ENCODE peak calls at places on chromosomes 6 and 20, in ten cellular contexts. S is CD8-positive, alpha-beta memory T cell; Y is CD4-positive, CD25-positive, alpha-beta regulatory T cell; C is adipocyte; F is fibroblast of lung; U is SJSA1; B is breast epithelium; O is uterus; P is PC-3; I is stomach. T is an unnamed sample. For H3K4me1 and H3K27me3, the result is how much of the 10 kb centered on the place peaks cover.

GRCh38 chr6:106974337-106974998 is at the start of gene CD24:
- DNase-seq in U (peak), C (no peak), B (peak), Y (no peak), S (no peak), O (no peak), F (peak), P (peak), I (peak), T (peak)

GRCh38 chr6:44789790-44790189 is 402.3 kb downstream of the CDC5L start:
- DNase-seq in P (no peak), Y (no peak), U (no peak), F (no peak), O (no peak), S (no peak), B (no peak), I (no peak), C (no peak), T (no peak)

GRCh38 chr6:24910850-24911712 is 24.7 kb downstream of the RIPOR2 start:
- DNase-seq in I (peak), O (peak), C (peak), P (peak), U (peak), Y (peak), B (no peak), S (peak), F (peak), T (no peak)

GRCh38 chr20:40938020-40938419 is 90.6 kb upstream of the TOP1 start:
- DNase-seq in O (no peak), Y (no peak), U (no peak), C (no peak), F (no peak), S (no peak), P (no peak), I (no peak), B (no peak), T (no peak)

GRCh38 chr6:75943381-75943780 is 129.1 kb downstream of the IMPG1 start:
- DNase-seq in F (no peak), P (no peak), B (no peak), Y (no peak), C (no peak), U (no peak), S (no peak), I (no peak), O (no peak), T (no peak)

GRCh38 chr6:21846541-21847451 is 253.2 kb downstream of the SOX4 start:
- DNase-seq in F (peak), S (no peak), B (no peak), O (no peak), Y (no peak), P (peak), C (no peak), U (no peak), I (no peak), T (peak)

GRCh38 chr6:14596410-14596809 is 478.8 kb downstream of the CD83 start:
- DNase-seq in U (no peak), P (peak), O (no peak), F (peak), Y (no peak), I (peak), S (no peak), B (no peak), C (no peak), T (no peak)

GRCh38 chr6:13378669-13379590 is 50.6 kb upstream of the TBC1D7 start:
- DNase-seq in Y (no peak), P (peak), U (no peak), F (no peak), O (no peak), B (peak), C (no peak), I (peak), S (no peak), T (no peak)

GRCh38 chr6:168034537-168034936 is 37.1 kb downstream of the KIF25 start:
- DNase-seq in Y (no peak), F (no peak), C (no peak), O (no peak), U (no peak), S (no peak), P (no peak), I (no peak), B (no peak), T (no peak)

GRCh38 chr6:3175742-3176321 is 18.5 kb upstream of the TUBB2A start:
- DNase-seq in O (no peak), Y (no peak), S (no peak), F (no peak), I (no peak), P (peak), C (no peak), B (no peak), U (no peak), T (no peak)

GRCh38 chr6:146890644-146891434 is 292.1 kb downstream of the ADGB start:
- DNase-seq in U (no peak), S (no peak), Y (no peak), P (no peak), F (peak), O (no peak), B (no peak), C (no peak), I (no peak), T (no peak)

GRCh38 chr6:33213166-33213988 is 5.1 kb downstream of the RING1 start:
- DNase-seq in C (peak), O (no peak), U (no peak), B (no peak), P (no peak), Y (no peak), I (no peak), F (no peak), S (no peak), T (no peak)

GRCh38 chr20:8454137-8454712 is 322.2 kb downstream of the PLCB1 start:
- DNase-seq in P (peak), Y (no peak), U (peak), C (peak), S (no peak), B (no peak), I (no peak), O (no peak), F (peak), T (peak)

DNA sequence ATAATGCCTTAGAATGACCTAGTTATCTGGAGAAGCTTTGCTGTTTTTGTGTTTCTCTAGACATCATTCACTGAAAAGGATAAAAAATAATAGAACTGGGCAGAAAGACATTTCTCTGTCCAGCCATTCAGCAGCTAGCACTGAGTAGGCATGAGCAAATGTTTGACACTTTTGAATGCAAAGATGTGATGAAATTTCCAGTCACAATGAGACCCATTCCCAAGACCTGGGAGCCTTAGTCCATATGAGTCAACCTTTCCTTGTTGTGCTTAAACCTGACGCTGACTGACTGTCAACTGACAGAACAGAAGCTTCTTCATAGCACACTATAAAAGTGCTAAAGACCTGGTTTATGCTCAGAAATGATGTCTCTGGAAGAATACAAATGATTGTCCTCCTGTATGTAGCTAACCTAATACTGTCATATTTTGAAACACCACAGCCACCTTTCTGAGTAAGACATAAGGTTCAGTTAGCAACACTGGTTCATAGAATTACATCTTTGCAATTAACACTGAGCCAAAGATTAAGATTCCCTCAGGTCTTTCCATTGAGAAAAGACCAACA is 17.1 kb downstream of the RALGAPA2 start:
- DNase-seq in S (no peak), I (no peak), O (no peak), C (no peak), P (no peak), Y (no peak), U (no peak), B (no peak), F (no peak), T (no peak)
- H3K4me1 ChIP-seq in S (under half), I (half or more), O (under half), C (under half), P (under half), Y (under half), U (under half), B (under half), F (under half), T (under half)

GRCh38 chr20:44040202-44040915 is 125.7 kb downstream of the TOX2 start:
- DNase-seq in I (no peak), F (no peak), U (no peak), Y (no peak), S (no peak), B (no peak), C (no peak), O (no peak), P (no peak), T (no peak)
- H3K27me3 ChIP-seq in I (under half), F (under half), U (under half), Y (under half), S (under half), B (under half), C (under half), O (under half), P (under half), T (under half)

GRCh38 chr20:61983965-61984364 is 81.7 kb downstream of the TAF4 start:
- DNase-seq in C (no peak), P (no peak), B (no peak), Y (no peak), O (no peak), U (no peak), I (no peak), S (no peak), F (no peak), T (no peak)
- H3K4me1 ChIP-seq in C (under half), P (under half), B (under half), Y (under half), O (under half), U (under half), I (under half), S (under half), F (under half), T (under half)

GRCh38 chr20:1121439-1121838 is 3.0 kb downstream of the PSMF1 start:
- DNase-seq in I (no peak), Y (no peak), C (no peak), U (no peak), B (no peak), F (no peak), P (no peak), O (no peak), S (no peak), T (no peak)
- H3K27me3 ChIP-seq in I (under half), Y (under half), C (under half), U (under half), B (under half), F (under half), P (under half), O (under half), S (under half), T (under half)

GRCh38 chr20:24743641-24744040 is 205.4 kb upstream of the CST7 start:
- DNase-seq in P (no peak), S (no peak), Y (no peak), C (no peak), I (no peak), F (no peak), B (no peak), U (no peak), O (no peak), T (no peak)
- H3K4me1 ChIP-seq in P (under half), S (under half), Y (under half), C (under half), I (under half), F (under half), B (under half), U (under half), O (under half), T (under half)

DNA sequence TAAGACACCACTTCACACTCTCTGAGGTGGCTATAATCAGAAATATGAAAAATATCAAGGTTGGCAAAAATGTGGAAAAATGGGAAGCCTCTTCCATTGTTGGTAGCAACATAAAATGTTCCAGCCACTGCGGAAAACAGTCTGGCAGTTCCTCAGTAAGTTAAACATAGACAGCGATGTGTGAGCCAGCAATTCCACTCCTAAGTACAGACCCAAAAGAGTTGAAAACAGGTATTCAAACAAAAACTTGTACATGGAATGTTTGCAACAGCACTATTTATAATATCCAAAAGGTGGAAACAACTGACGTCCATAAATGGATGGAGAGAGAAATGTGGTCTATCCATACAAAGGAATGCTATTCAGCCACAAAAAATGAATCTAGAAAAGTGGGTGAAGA is 7.4 kb upstream of the PPDPF start:
- DNase-seq in O (no peak), C (no peak), I (no peak), S (no peak), U (no peak), Y (no peak), F (no peak), P (no peak), B (no peak), T (no peak)
- H3K27me3 ChIP-seq in O (under half), C (under half), I (under half), S (under half), U (under half), Y (under half), F (under half), P (under half), B (under half), T (under half)

GRCh38 chr20:24736844-24737211 is 212.2 kb upstream of the CST7 start:
- DNase-seq in P (no peak), I (no peak), S (no peak), C (no peak), Y (no peak), B (no peak), F (no peak), O (no peak), U (no peak), T (no peak)

GRCh38 chr20:24738981-24739633 is 210.0 kb upstream of the CST7 start:
- DNase-seq in S (no peak), I (no peak), Y (no peak), O (no peak), C (no peak), U (no peak), P (no peak), B (no peak), F (no peak), T (no peak)

GRCh38 chr20:24737212-24737850 is 211.7 kb upstream of the CST7 start:
- DNase-seq in F (no peak), C (no peak), Y (no peak), I (no peak), B (no peak), P (no peak), U (no peak), S (no peak), O (no peak), T (no peak)

GRCh38 chr20:24739751-24740150 is 209.3 kb upstream of the CST7 start:
- DNase-seq in F (no peak), B (no peak), I (no peak), O (no peak), U (no peak), S (no peak), C (no peak), P (no peak), Y (no peak), T (no peak)

GRCh38 chr20:24738058-24738775 is 210.9 kb upstream of the CST7 start:
- DNase-seq in C (no peak), B (no peak), Y (no peak), U (no peak), O (no peak), I (no peak), S (no peak), P (no peak), F (no peak), T (no peak)
- H3K4me1 ChIP-seq in C (under half), B (under half), Y (under half), U (under half), O (under half), I (under half), S (under half), P (under half), F (under half), T (under half)

DNA sequence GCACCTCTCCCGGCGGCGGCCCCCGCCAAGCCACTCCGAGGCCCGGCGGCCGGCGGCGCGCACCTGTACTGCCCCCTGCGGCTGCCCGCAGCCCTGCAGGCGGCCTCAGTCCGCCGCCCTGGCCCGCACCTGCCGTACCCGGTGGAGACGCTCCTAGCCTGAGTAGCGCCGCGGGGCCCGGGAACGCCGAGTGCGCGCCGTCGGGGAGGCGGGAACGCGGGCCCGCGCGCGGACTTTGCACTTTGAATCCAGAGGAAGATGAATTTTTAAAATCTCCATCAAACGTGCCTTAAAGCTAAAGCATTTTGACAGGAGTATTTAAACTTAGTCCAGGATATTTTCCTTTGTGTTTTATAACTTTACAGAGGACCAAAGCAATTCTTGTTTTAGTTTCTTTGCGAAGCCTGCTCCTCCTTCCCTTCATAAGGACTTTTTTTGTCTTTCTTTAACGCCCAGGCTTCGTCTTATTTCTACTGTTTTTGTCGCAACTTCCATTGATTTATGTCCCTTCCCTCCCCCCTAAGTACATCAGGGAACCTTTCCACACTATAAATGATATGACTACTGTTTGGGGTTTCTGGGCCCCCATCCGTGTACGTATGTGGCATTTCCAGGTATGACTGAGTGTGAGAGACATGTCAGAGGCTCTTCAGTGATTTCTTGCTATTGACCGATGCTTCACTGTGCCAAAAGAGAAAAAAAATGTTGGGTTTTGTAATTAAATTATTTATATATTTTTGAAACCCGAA is 2.0 kb downstream of the FOXQ1 start:
- DNase-seq in C (no peak), S (no peak), Y (no peak), O (no peak), U (no peak), P (peak), I (peak), F (no peak), B (no peak), T (no peak)
- H3K27me3 ChIP-seq in C (under half), S (under half), Y (under half), O (under half), U (under half), P (under half), I (under half), F (under half), B (half or more), T (half or more)

T was measured in HAP-1.